ENCODE peak calls at places on chromosome 4, in seven cellular contexts. R, I, V, P, X, K and G are unnamed samples.

GRCh38 chr4:79050521-79050880 is 111.3 kb upstream of the PAQR3 start:
- DNase-seq in R (no peak), I (no peak), V (no peak), P (no peak), X (no peak), K (no peak), G (no peak)

GRCh38 chr4:70452946-70453345 is 19.1 kb upstream of the MUC7 start:
- DNase-seq in R (no peak), I (no peak), V (no peak), P (no peak), X (no peak), K (no peak), G (no peak)

GRCh38 chr4:41998019-41998418 is 7.7 kb downstream of the SLC30A9 start:
- DNase-seq in R (no peak), I (no peak), V (no peak), P (no peak), X (no peak), K (no peak), G (no peak)

GRCh38 chr4:145019346-145019745 is 78.7 kb downstream of the ANAPC10 start:
- DNase-seq in R (no peak), I (no peak), V (no peak), P (no peak), X (no peak), K (no peak), G (no peak)

GRCh38 chr4:66000500-66001117 is 330.3 kb upstream of the EPHA5 start:
- DNase-seq in R (no peak), I (no peak), V (no peak), P (no peak), X (no peak), K (no peak), G (no peak)

GRCh38 chr4:48706741-48707140 is 73.3 kb downstream of the FRYL start:
- DNase-seq in R (no peak), I (no peak), V (no peak), P (no peak), X (peak), K (no peak), G (no peak)

GRCh38 chr4:130203571-130203970 is 1107.6 kb downstream of the C4orf33 start:
- DNase-seq in R (no peak), I (no peak), V (no peak), P (no peak), X (no peak), K (no peak), G (no peak)

GRCh38 chr4:3031357-3032064 is 42.8 kb downstream of the HTT-AS start:
- DNase-seq in R (no peak), I (no peak), V (no peak), P (no peak), X (no peak), K (no peak), G (no peak)

GRCh38 chr4:55303818-55304217 is 42.2 kb upstream of the SRD5A3 start:
- DNase-seq in R (peak), I (no peak), V (no peak), P (no peak), X (no peak), K (no peak), G (no peak)

GRCh38 chr4:117700111-117700892 is 334.0 kb upstream of the NDST3 start:
- DNase-seq in R (no peak), I (peak), V (no peak), P (no peak), X (no peak), K (no peak), G (peak)

GRCh38 chr4:126405369-126405982 is 1090.7 kb downstream of the FAT4 start:
- DNase-seq in R (peak), I (no peak), V (no peak), P (no peak), X (no peak), K (no peak), G (peak)
- TF ChIP-seq CTCF in R (peak), I (peak), V (peak), P (no peak), X (peak), K (no peak), G (peak)

DNA sequence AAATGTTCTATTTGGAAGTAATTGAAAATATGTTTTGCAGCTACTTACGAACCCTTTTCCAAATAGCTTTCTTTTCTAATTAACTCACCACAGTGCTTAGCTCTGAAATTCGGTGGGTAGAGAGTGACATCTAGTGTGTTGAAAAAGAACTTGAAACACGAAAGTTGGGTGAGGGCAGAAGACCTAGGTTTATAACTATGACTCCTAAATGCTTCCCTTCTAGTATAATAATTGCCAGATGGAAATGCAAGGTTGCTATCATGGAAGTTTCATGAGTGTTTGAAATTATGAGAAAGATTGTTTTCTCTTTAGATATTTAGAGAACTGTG is 77.2 kb upstream of the NOCT start:
- DNase-seq in R (peak), I (peak), V (peak), P (no peak), X (no peak), K (no peak), G (peak)
- TF ChIP-seq CTCF in R (peak), I (no peak), V (peak), P (no peak), X (peak), K (no peak), G (peak)

DNA sequence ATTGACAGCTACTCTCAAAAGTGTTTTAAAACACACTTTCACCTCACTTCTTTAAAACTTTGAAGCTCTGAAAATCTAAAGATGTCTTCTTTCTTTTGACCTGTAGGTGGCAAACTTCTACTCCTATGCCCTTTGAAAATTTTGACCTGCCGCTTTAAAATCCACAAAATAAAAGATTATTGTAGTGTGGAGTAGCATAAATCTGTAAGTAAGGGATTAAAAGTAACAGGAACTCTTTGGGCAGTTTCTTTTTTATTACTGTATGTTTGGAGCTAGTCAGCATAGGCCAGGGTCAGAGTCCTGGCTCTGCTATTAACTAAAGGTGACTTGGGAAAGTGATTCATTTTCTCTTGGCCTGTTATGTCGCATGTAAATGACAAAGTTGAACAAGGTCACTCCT is 25.5 kb downstream of the BBS12 start:
- DNase-seq in R (peak), I (peak), V (peak), P (no peak), X (no peak), K (no peak), G (peak)
- TF ChIP-seq CTCF in R (peak), I (peak), V (peak), P (peak), X (peak), K (peak), G (peak)

GRCh38 chr4:1809754-1810502 is 16.8 kb downstream of the FGFR3 start:
- DNase-seq in R (peak), I (peak), V (peak), P (peak), X (peak), K (peak), G (peak)
- TF ChIP-seq CTCF in R (peak), I (peak), V (peak), P (no peak), X (peak), K (peak), G (peak)

GRCh38 chr4:114180481-114180880 is 201.0 kb upstream of the ARSJ start:
- DNase-seq in R (peak), I (no peak), V (no peak), P (no peak), X (peak), K (peak), G (no peak)
- TF ChIP-seq CTCF in R (peak), I (peak), V (peak), P (no peak), X (peak), K (peak), G (peak)

GRCh38 chr4:182320580-182320979 is 77.4 kb downstream of the TENM3 start:
- DNase-seq in R (no peak), I (no peak), V (no peak), P (no peak), X (no peak), K (no peak), G (no peak)
- TF ChIP-seq CTCF in R (no peak), I (no peak), V (no peak), P (no peak), X (no peak), K (no peak), G (no peak)

GRCh38 chr4:86653237-86653865 is 59.2 kb downstream of the PTPN13 start:
- DNase-seq in R (no peak), I (no peak), V (no peak), P (no peak), X (peak), K (no peak), G (no peak)
- TF ChIP-seq CTCF in R (peak), I (peak), V (no peak), P (no peak), X (peak), K (no peak), G (peak)

DNA sequence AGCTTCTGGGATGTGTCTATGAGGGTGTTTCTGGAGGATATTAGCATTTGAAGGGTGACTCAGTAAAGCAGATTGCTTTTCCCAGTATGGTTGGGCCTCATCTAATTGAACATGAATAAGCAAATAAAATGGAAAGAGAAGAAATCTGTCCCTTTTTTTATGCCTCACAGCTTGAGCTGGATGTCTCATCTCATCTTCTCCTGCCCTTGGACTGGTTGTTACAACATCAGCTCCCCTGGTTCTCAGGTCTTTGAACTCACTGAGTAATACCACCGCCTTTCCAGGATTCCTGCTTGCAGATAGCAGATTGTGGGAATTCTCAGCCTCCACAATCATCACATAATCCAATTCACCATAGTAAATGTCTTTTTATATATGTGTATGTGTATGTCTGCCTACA is 1149.2 kb downstream of the PCDH18 start:
- DNase-seq in R (peak), I (no peak), V (no peak), P (no peak), X (no peak), K (no peak), G (no peak)
- TF ChIP-seq CTCF in R (no peak), I (no peak), V (no peak), P (no peak), X (no peak), K (no peak), G (no peak)

GRCh38 chr4:82900335-82901128 is at the start of gene THAP9:
- DNase-seq in R (peak), I (peak), V (peak), P (peak), X (peak), K (peak), G (peak)

GRCh38 chr4:82899339-82899738 is 1.2 kb upstream of the THAP9 start:
- DNase-seq in R (peak), I (no peak), V (no peak), P (no peak), X (no peak), K (no peak), G (no peak)

GRCh38 chr4:82903737-82904136 is 3.2 kb downstream of the THAP9 start:
- DNase-seq in R (no peak), I (no peak), V (no peak), P (no peak), X (no peak), K (no peak), G (no peak)

GRCh38 chr4:82900016-82900334 is 560 bp upstream of the THAP9 start:
- DNase-seq in R (peak), I (peak), V (no peak), P (no peak), X (no peak), K (no peak), G (peak)

DNA sequence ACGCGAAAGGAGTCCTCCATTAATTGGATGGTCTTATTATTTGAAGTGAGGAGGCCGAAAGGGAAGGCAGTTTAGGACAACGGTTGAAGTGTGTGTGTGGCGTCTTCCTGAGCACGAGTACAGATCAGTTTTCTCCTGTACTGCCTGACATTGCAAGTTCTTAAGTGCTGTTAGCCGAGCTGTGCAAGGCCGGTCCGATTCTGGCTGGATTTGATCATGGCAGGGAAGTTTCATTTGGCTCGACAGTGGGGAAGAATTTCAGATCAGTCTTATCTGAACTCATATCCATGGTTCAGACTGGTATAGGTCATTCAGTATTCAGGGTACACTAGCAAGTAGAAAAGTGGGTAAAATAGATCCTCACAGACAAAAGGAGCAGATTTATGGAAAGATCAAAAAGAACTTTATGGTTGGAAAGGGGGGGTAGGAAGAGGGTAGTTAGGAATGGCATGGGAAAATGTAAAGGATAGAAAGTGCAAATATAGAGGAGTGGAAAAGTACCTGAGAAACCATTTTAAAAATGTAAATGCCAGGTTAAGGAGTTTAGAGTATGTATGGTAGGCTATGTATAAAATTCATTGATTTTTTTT is 689 bp downstream of the THAP9 start:
- DNase-seq in R (no peak), I (no peak), V (no peak), P (no peak), X (no peak), K (no peak), G (no peak)
- TF ChIP-seq CTCF in R (no peak), I (no peak), V (no peak), P (no peak), X (no peak), K (no peak), G (no peak)

DNA sequence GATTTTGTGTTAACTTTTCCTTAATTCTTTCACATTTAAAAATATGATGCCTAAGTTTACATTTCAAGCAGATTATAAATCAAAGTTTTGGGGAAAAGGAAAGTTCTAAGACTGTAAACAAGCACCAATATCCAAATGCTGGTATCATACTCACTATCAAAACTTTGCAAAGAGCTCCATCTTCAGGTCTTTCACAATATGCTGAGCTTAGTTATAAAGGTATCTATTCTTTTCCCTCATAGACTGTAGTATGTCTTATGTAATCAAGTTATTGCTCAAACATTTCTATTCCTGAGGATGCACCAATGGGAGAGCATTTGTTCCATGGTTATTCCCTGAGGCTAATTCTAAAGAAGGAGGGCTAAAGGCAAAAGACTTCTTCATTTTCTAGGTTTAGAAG is 207.9 kb upstream of the FAM241A start:
- DNase-seq in R (peak), I (peak), V (peak), P (no peak), X (no peak), K (no peak), G (peak)
- TF ChIP-seq CTCF in R (peak), I (no peak), V (peak), P (no peak), X (peak), K (no peak), G (peak)